ENCODE peak calls at places on chromosomes 4 and X, in nine cellular contexts. One of them, this sample, is unnamed.

GRCh38 chr4:48742412-48742811 is 37.7 kb downstream of the FRYL start:
- DNase-seq in endodermal cell: no peak
- DNase-seq in Peyer's patch: no peak
- DNase-seq in PC-9: no peak
- DNase-seq in heart left ventricle: no peak
- DNase-seq in OCI-LY7: no peak
- DNase-seq in brain microvascular endothelial cell: no peak
- DNase-seq in lower lobe of right lung: no peak
- DNase-seq in GM23338: no peak
- DNase-seq in this sample: no peak

GRCh38 chrX:48989483-48989882 is 12.6 kb downstream of the GRIPAP1 start:
- DNase-seq in endodermal cell: no peak
- DNase-seq in Peyer's patch: no peak
- DNase-seq in PC-9: no peak
- DNase-seq in heart left ventricle: no peak
- DNase-seq in OCI-LY7: no peak
- DNase-seq in brain microvascular endothelial cell: no peak
- DNase-seq in lower lobe of right lung: no peak
- DNase-seq in GM23338: no peak
- DNase-seq in this sample: no peak

GRCh38 chr4:27819261-27819660 is 958.6 kb downstream of the STIM2 start:
- DNase-seq in endodermal cell: no peak
- DNase-seq in Peyer's patch: no peak
- DNase-seq in PC-9: no peak
- DNase-seq in heart left ventricle: no peak
- DNase-seq in OCI-LY7: no peak
- DNase-seq in brain microvascular endothelial cell: no peak
- DNase-seq in lower lobe of right lung: no peak
- DNase-seq in GM23338: no peak
- DNase-seq in this sample: no peak

GRCh38 chr4:176769519-176769918 is 23.2 kb downstream of the VEGFC start:
- DNase-seq in endodermal cell: no peak
- DNase-seq in Peyer's patch: no peak
- DNase-seq in PC-9: no peak
- DNase-seq in heart left ventricle: no peak
- DNase-seq in OCI-LY7: no peak
- DNase-seq in brain microvascular endothelial cell: peak; percentile 98
- DNase-seq in lower lobe of right lung: no peak
- DNase-seq in GM23338: no peak
- DNase-seq in this sample: no peak

GRCh38 chr4:113952452-113953029 is 26.9 kb downstream of the ARSJ start:
- DNase-seq in endodermal cell: peak; percentile 80
- DNase-seq in Peyer's patch: no peak
- DNase-seq in PC-9: no peak
- DNase-seq in heart left ventricle: no peak
- DNase-seq in OCI-LY7: peak; percentile 50
- DNase-seq in brain microvascular endothelial cell: peak; percentile 74
- DNase-seq in lower lobe of right lung: no peak
- DNase-seq in GM23338: peak; percentile 87
- DNase-seq in this sample: peak; percentile 3

GRCh38 chr4:53574528-53574927 is 16.8 kb downstream of the LNX1 start:
- DNase-seq in endodermal cell: no peak
- DNase-seq in Peyer's patch: no peak
- DNase-seq in PC-9: no peak
- DNase-seq in heart left ventricle: no peak
- DNase-seq in OCI-LY7: no peak
- DNase-seq in brain microvascular endothelial cell: no peak
- DNase-seq in lower lobe of right lung: no peak
- DNase-seq in GM23338: no peak
- DNase-seq in this sample: no peak

GRCh38 chr4:175421506-175421905 is 390.6 kb downstream of the GPM6A start:
- DNase-seq in endodermal cell: no peak
- DNase-seq in Peyer's patch: no peak
- DNase-seq in PC-9: no peak
- DNase-seq in heart left ventricle: no peak
- DNase-seq in OCI-LY7: no peak
- DNase-seq in brain microvascular endothelial cell: peak; percentile 68
- DNase-seq in lower lobe of right lung: no peak
- DNase-seq in GM23338: no peak
- DNase-seq in this sample: no peak

GRCh38 chr4:137359691-137360315 is 172.5 kb downstream of the PCDH18 start:
- DNase-seq in endodermal cell: no peak
- DNase-seq in Peyer's patch: no peak
- DNase-seq in PC-9: no peak
- DNase-seq in heart left ventricle: no peak
- DNase-seq in OCI-LY7: no peak
- DNase-seq in brain microvascular endothelial cell: no peak
- DNase-seq in lower lobe of right lung: no peak
- DNase-seq in GM23338: no peak
- DNase-seq in this sample: no peak

GRCh38 chrX:97860206-97860605 is 976.5 kb downstream of the RPA4 start:
- DNase-seq in endodermal cell: no peak
- DNase-seq in Peyer's patch: no peak
- DNase-seq in PC-9: no peak
- DNase-seq in heart left ventricle: no peak
- DNase-seq in OCI-LY7: no peak
- DNase-seq in brain microvascular endothelial cell: no peak
- DNase-seq in lower lobe of right lung: no peak
- DNase-seq in GM23338: no peak
- DNase-seq in this sample: no peak

GRCh38 chrX:34218063-34218462 is 85.9 kb upstream of the FAM47A start:
- DNase-seq in endodermal cell: no peak
- DNase-seq in Peyer's patch: no peak
- DNase-seq in PC-9: no peak
- DNase-seq in heart left ventricle: no peak
- DNase-seq in OCI-LY7: no peak
- DNase-seq in brain microvascular endothelial cell: no peak
- DNase-seq in lower lobe of right lung: no peak
- DNase-seq in GM23338: no peak
- DNase-seq in this sample: no peak

GRCh38 chrX:42673411-42673810 is 104.6 kb downstream of the PPP1R2C start:
- DNase-seq in endodermal cell: no peak
- DNase-seq in Peyer's patch: no peak
- DNase-seq in PC-9: no peak
- DNase-seq in heart left ventricle: no peak
- DNase-seq in OCI-LY7: no peak
- DNase-seq in brain microvascular endothelial cell: no peak
- DNase-seq in lower lobe of right lung: no peak
- DNase-seq in GM23338: no peak
- DNase-seq in this sample: no peak

GRCh38 chrX:110284159-110284558 is 33.7 kb downstream of the AMMECR1 start:
- DNase-seq in endodermal cell: no peak
- DNase-seq in Peyer's patch: no peak
- DNase-seq in PC-9: no peak
- DNase-seq in heart left ventricle: no peak
- DNase-seq in OCI-LY7: no peak
- DNase-seq in brain microvascular endothelial cell: peak; percentile 72
- DNase-seq in lower lobe of right lung: no peak
- DNase-seq in GM23338: no peak
- DNase-seq in this sample: no peak

GRCh38 chr4:148196168-148196567 is 246.0 kb downstream of the NR3C2 start:
- DNase-seq in endodermal cell: no peak
- DNase-seq in Peyer's patch: no peak
- DNase-seq in PC-9: no peak
- DNase-seq in heart left ventricle: no peak
- DNase-seq in OCI-LY7: no peak
- DNase-seq in brain microvascular endothelial cell: no peak
- DNase-seq in lower lobe of right lung: no peak
- DNase-seq in GM23338: no peak
- DNase-seq in this sample: no peak

GRCh38 chr4:69115851-69116213 is 19.6 kb downstream of the UGT2B7 start:
- DNase-seq in endodermal cell: no peak
- DNase-seq in Peyer's patch: no peak
- DNase-seq in PC-9: no peak
- DNase-seq in heart left ventricle: no peak
- DNase-seq in OCI-LY7: no peak
- DNase-seq in brain microvascular endothelial cell: no peak
- DNase-seq in lower lobe of right lung: no peak
- DNase-seq in GM23338: no peak
- DNase-seq in this sample: no peak

GRCh38 chr4:108596389-108596788 is 24.0 kb upstream of the RPL34 start:
- DNase-seq in endodermal cell: no peak
- DNase-seq in Peyer's patch: no peak
- DNase-seq in PC-9: no peak
- DNase-seq in heart left ventricle: no peak
- DNase-seq in OCI-LY7: no peak
- DNase-seq in brain microvascular endothelial cell: peak; percentile 20
- DNase-seq in lower lobe of right lung: no peak
- DNase-seq in GM23338: no peak
- DNase-seq in this sample: no peak

GRCh38 chr4:8188743-8189550 is 10.1 kb upstream of the SH3TC1 start:
- DNase-seq in endodermal cell: no peak
- DNase-seq in Peyer's patch: no peak
- DNase-seq in PC-9: peak; percentile 39
- DNase-seq in heart left ventricle: peak; percentile 91
- DNase-seq in OCI-LY7: no peak
- DNase-seq in brain microvascular endothelial cell: no peak
- DNase-seq in lower lobe of right lung: peak; percentile 82
- DNase-seq in GM23338: no peak
- DNase-seq in this sample: peak; percentile 70

GRCh38 chrX:25198253-25198652 is 182.5 kb upstream of the ARX start:
- DNase-seq in endodermal cell: no peak
- DNase-seq in Peyer's patch: no peak
- DNase-seq in PC-9: no peak
- DNase-seq in heart left ventricle: no peak
- DNase-seq in OCI-LY7: no peak
- DNase-seq in brain microvascular endothelial cell: no peak
- DNase-seq in lower lobe of right lung: no peak
- DNase-seq in GM23338: no peak
- DNase-seq in this sample: no peak
- H3K27ac ChIP-seq in endodermal cell: no peak overlapping the region
- H3K27ac ChIP-seq in Peyer's patch: no peak overlapping the region
- H3K27ac ChIP-seq in PC-9: no peak overlapping the region
- H3K27ac ChIP-seq in heart left ventricle: no peak overlapping the region
- H3K27ac ChIP-seq in OCI-LY7: no peak overlapping the region
- H3K27ac ChIP-seq in brain microvascular endothelial cell: no peak overlapping the region
- H3K27ac ChIP-seq in lower lobe of right lung: no peak overlapping the region
- H3K27ac ChIP-seq in GM23338: no peak overlapping the region
- H3K27ac ChIP-seq in this sample: no peak overlapping the region

DNA sequence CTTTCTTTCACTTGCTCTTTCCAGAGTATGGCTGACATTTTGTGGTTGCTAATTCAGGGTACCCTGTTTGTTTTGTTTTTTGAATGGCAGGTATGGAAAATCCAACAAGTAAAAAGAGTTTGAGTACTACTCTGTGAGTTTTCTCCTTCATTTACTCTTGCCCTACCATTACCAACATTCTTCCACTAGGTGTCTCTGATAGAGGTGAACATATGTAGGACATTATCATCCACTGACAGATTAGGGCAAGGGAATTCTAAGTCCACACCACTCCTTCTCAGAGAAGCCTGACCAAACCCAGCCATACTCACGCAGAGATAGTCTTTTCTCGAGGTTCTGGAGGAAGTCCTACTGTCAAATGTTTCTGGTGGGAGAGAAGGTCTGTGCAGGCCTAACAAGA is 36.7 kb upstream of the HDAC8 start:
- DNase-seq in endodermal cell: no peak
- DNase-seq in Peyer's patch: no peak
- DNase-seq in PC-9: no peak
- DNase-seq in heart left ventricle: no peak
- DNase-seq in OCI-LY7: no peak
- DNase-seq in brain microvascular endothelial cell: no peak
- DNase-seq in lower lobe of right lung: no peak
- DNase-seq in GM23338: peak; percentile 3
- DNase-seq in this sample: no peak
- TF ChIP-seq CTCF in endodermal cell: peak; percentile 61
- TF ChIP-seq CTCF in Peyer's patch: peak; percentile 36
- TF ChIP-seq CTCF in PC-9: peak; percentile 43
- TF ChIP-seq CTCF in heart left ventricle: no peak
- TF ChIP-seq CTCF in OCI-LY7: peak; percentile 47
- TF ChIP-seq CTCF in brain microvascular endothelial cell: peak; percentile 33
- TF ChIP-seq CTCF in lower lobe of right lung: no peak
- TF ChIP-seq CTCF in GM23338: peak; percentile 33
- TF ChIP-seq CTCF in this sample: no peak

DNA sequence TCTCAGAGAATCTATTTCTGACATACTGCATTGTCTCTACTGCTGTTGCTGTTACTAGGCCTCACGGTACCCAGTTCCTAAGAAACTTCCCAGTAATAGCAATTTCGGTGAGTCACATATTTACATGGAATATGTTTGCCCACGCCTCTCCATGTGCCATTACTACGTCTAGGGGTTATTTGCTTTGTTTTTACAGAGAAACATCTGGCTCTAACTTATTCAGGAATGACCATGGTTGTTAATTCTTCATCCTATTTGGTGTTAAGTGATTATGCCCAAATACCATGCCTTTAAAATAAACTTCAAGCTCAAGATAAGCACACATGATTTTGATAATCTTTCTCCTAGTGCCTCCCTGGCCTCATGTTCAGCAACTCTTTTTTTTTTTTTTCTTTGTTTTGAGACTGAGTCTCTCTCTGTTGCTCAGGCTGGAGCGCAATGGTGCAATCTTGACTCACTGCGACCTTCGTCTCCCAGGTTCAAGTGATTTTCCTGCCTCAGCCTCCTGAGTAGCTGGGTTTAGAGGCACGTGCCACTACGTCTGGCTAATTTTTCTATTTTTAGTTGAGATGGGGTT is 101.0 kb upstream of the HS3ST1 start:
- DNase-seq in endodermal cell: no peak
- DNase-seq in Peyer's patch: no peak
- DNase-seq in PC-9: no peak
- DNase-seq in heart left ventricle: no peak
- DNase-seq in OCI-LY7: no peak
- DNase-seq in brain microvascular endothelial cell: peak; percentile 42
- DNase-seq in lower lobe of right lung: no peak
- DNase-seq in GM23338: no peak
- DNase-seq in this sample: no peak
- H3K27ac ChIP-seq in endodermal cell: no peak overlapping the region
- H3K27ac ChIP-seq in Peyer's patch: no peak overlapping the region
- H3K27ac ChIP-seq in PC-9: no peak overlapping the region
- H3K27ac ChIP-seq in heart left ventricle: no peak overlapping the region
- H3K27ac ChIP-seq in OCI-LY7: no peak overlapping the region
- H3K27ac ChIP-seq in brain microvascular endothelial cell: peak overlapping the region; percentile 71
- H3K27ac ChIP-seq in lower lobe of right lung: no peak overlapping the region
- H3K27ac ChIP-seq in GM23338: no peak overlapping the region
- H3K27ac ChIP-seq in this sample: no peak overlapping the region

GRCh38 chrX:65196758-65197371 is 220.6 kb upstream of the ZC4H2 start:
- DNase-seq in endodermal cell: peak; percentile 92
- DNase-seq in Peyer's patch: peak; percentile 79
- DNase-seq in PC-9: no peak
- DNase-seq in heart left ventricle: no peak
- DNase-seq in OCI-LY7: peak; percentile 64
- DNase-seq in brain microvascular endothelial cell: no peak
- DNase-seq in lower lobe of right lung: peak; percentile 38
- DNase-seq in GM23338: peak; percentile 75
- DNase-seq in this sample: peak; percentile 19
- TF ChIP-seq CTCF in endodermal cell: peak; percentile 73
- TF ChIP-seq CTCF in Peyer's patch: peak; percentile 53
- TF ChIP-seq CTCF in PC-9: no peak
- TF ChIP-seq CTCF in heart left ventricle: no peak
- TF ChIP-seq CTCF in OCI-LY7: peak; percentile 53
- TF ChIP-seq CTCF in brain microvascular endothelial cell: no peak
- TF ChIP-seq CTCF in lower lobe of right lung: no peak
- TF ChIP-seq CTCF in GM23338: peak; percentile 31
- TF ChIP-seq CTCF in this sample: peak; percentile 8

This sample was measured in pancreas.